ENCODE peak calls at places on chromosomes 11 and 22, in four cellular contexts. F is neural progenitor cell; K is CD8-positive, alpha-beta T cell; B is IMR-90. P is an unnamed sample.

GRCh38 chr11:92880391-92880790 is 89.1 kb upstream of the MTNR1B start:
- DNase-seq in B (no peak), F (no peak), K (no peak), P (peak; percentile 87)

GRCh38 chr11:120807414-120808150 is 216.3 kb upstream of the TBCEL start:
- DNase-seq in B (peak; percentile 95), F (no peak), K (no peak), P (peak; percentile 16)

GRCh38 chr22:23696326-23696851 is 5.6 kb downstream of the RGL4 start:
- DNase-seq in F (no peak), B (peak; percentile 56), K (peak; percentile 60), P (no peak)

GRCh38 chr11:27873664-27874063 is 173.4 kb upstream of the BDNF start:
- DNase-seq in F (no peak), K (no peak), B (no peak), P (no peak)

GRCh38 chr22:19535001-19535400 is 10.8 kb upstream of the CLDN5 start:
- DNase-seq in B (no peak), K (no peak), F (no peak), P (no peak)

GRCh38 chr11:100269511-100269910 is 417.6 kb upstream of the ARHGAP42 start:
- DNase-seq in F (no peak), K (no peak), B (no peak), P (no peak)

GRCh38 chr11:43984519-43985385 is 42.3 kb downstream of the C11orf96 start:
- DNase-seq in B (no peak), F (no peak), K (no peak), P (no peak)

GRCh38 chr11:19605500-19606371 is 106.9 kb upstream of the NAV2 start:
- DNase-seq in B (peak; percentile 68), F (peak; percentile 13), K (no peak), P (no peak)

GRCh38 chr22:25028841-25029141 is 76.3 kb downstream of the KIAA1671 start:
- DNase-seq in K (no peak), F (no peak), B (no peak), P (no peak)

GRCh38 chr22:30507670-30508069 is 2.2 kb upstream of the SEC14L4 start:
- DNase-seq in B (no peak), F (no peak), K (no peak), P (no peak)

GRCh38 chr22:42437488-42438292 is 5.5 kb upstream of the NFAM1 start:
- DNase-seq in F (peak; percentile 88), B (peak; percentile 18), K (peak; percentile 68), P (peak; percentile 29)
- TF ChIP-seq CTCF in F (peak; percentile 100), B (peak; percentile 93), K (peak; percentile 96), P (peak; percentile 94)

DNA sequence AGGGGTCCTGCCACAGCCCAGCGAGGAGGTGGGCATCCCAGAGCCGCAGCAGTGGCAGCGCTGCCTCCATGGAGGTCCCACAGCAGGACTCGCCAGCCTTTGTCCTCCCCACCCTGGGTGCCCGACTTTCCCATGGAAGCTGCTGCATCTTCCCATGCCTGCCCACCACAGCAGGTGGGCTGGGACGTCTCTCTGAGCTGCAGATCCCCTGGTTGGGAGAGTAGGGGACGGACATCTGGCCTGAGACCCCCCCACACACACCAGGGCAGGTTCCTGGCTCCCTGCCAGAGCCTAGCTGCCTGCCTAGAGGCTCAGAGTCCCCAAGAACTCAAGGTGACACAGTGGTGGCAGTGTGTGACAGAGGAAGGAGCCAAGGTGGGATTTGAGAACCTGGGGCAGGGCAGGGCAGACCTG is 21.5 kb upstream of the PRR5 start:
- DNase-seq in B (no peak), F (no peak), K (no peak), P (no peak)
- H3K27me3 ChIP-seq in B (no peaks in the 10 kb centered on the region), F (no peaks in the 10 kb centered on the region), K (no peaks in the 10 kb centered on the region), P (peaks cover 14% of the 10 kb centered on the region)

GRCh38 chr22:28017558-28017820 is 98.4 kb upstream of the PITPNB start:
- DNase-seq in F (no peak), B (no peak), K (no peak), P (no peak)
- H3K4me1 ChIP-seq in F (peaks cover 50% of the 10 kb centered on the region), B (peaks cover 13% of the 10 kb centered on the region), K (no peaks in the 10 kb centered on the region), P (no peaks in the 10 kb centered on the region)

GRCh38 chr11:113477321-113477720 is 2.1 kb upstream of the DRD2 start:
- DNase-seq in B (no peak), K (no peak), F (peak; percentile 50), P (no peak)
- TF ChIP-seq CTCF in B (no peak), K (no peak), F (peak; percentile 43), P (peak; percentile 34)

GRCh38 chr11:134533511-134533910 is 121.5 kb upstream of the B3GAT1 start:
- DNase-seq in F (no peak), B (no peak), K (no peak), P (no peak)
- H3K27me3 ChIP-seq in F (no peaks in the 10 kb centered on the region), B (no peaks in the 10 kb centered on the region), K (no peaks in the 10 kb centered on the region), P (no peaks in the 10 kb centered on the region)

GRCh38 chr11:65432133-65432650 is 9.6 kb downstream of the NEAT1 start:
- DNase-seq in F (no peak), K (no peak), B (peak; percentile 34), P (no peak)

GRCh38 chr11:65432686-65433582 is 10.3 kb downstream of the NEAT1 start:
- DNase-seq in F (no peak), B (peak; percentile 54), K (no peak), P (peak; percentile 19)

GRCh38 chr11:65430406-65431217 is 8.0 kb downstream of the NEAT1 start:
- DNase-seq in K (no peak), B (peak; percentile 69), F (no peak), P (no peak)

GRCh38 chr11:65429724-65430405 is 7.3 kb downstream of the NEAT1 start:
- DNase-seq in F (no peak), B (peak; percentile 80), K (no peak), P (peak; percentile 68)

GRCh38 chr11:65431452-65432132 is 9.0 kb downstream of the NEAT1 start:
- DNase-seq in K (no peak), F (no peak), B (peak; percentile 48), P (no peak)
- H3K4me1 ChIP-seq in K (peaks cover 72% of the 10 kb centered on the region), F (peaks cover 5% of the 10 kb centered on the region), B (peaks cover 2% of the 10 kb centered on the region), P (no peaks in the 10 kb centered on the region)

GRCh38 chr22:42434748-42435425 is 2.7 kb upstream of the NFAM1 start:
- DNase-seq in B (no peak), F (no peak), K (no peak), P (no peak)
- TF ChIP-seq CTCF in B (no peak), F (no peak), K (no peak), P (no peak)